ENCODE peak calls at places on chromosomes 16 and 17, in four cellular contexts. One of them, this sample, is unnamed.

GRCh38 chr16:66523861-66524354 is 26.0 kb downstream of the TK2 start:
- DNase-seq in H1: no peak
- DNase-seq in K562: no peak
- DNase-seq in HepG2: no peak
- DNase-seq in this sample: no peak

GRCh38 chr17:27381007-27381501 is 75.2 kb upstream of the KSR1 start:
- DNase-seq in K562: peak
- DNase-seq in HepG2: peak
- DNase-seq in H1: peak
- DNase-seq in this sample: peak

GRCh38 chr17:65279456-65279855 is 142.3 kb downstream of the RGS9 start:
- DNase-seq in HepG2: no peak
- DNase-seq in K562: no peak
- DNase-seq in H1: no peak
- DNase-seq in this sample: no peak

GRCh38 chr17:866568-867087 is 84.5 kb downstream of the MRM3 start:
- DNase-seq in HepG2: no peak
- DNase-seq in K562: no peak
- DNase-seq in H1: no peak
- DNase-seq in this sample: no peak

GRCh38 chr16:89918453-89919347 is at the start of gene MC1R:
- DNase-seq in H1: no peak
- DNase-seq in HepG2: peak
- DNase-seq in K562: peak
- DNase-seq in this sample: peak

GRCh38 chr16:49016461-49016860 is 265.2 kb downstream of the CBLN1 start:
- DNase-seq in HepG2: no peak
- DNase-seq in H1: no peak
- DNase-seq in K562: no peak
- DNase-seq in this sample: no peak

GRCh38 chr17:44840936-44841335 is 6.7 kb upstream of the HIGD1B start:
- DNase-seq in H1: no peak
- DNase-seq in HepG2: no peak
- DNase-seq in K562: no peak
- DNase-seq in this sample: no peak

GRCh38 chr17:49438885-49439284 is 24.2 kb upstream of the PHB1 start:
- DNase-seq in HepG2: no peak
- DNase-seq in H1: no peak
- DNase-seq in K562: no peak
- DNase-seq in this sample: no peak

GRCh38 chr16:76639685-76640289 is 362.6 kb downstream of the CNTNAP4 start:
- DNase-seq in H1: peak
- DNase-seq in K562: peak
- DNase-seq in HepG2: peak
- DNase-seq in this sample: peak

GRCh38 chr17:42106009-42106408 is 6.5 kb downstream of the DHX58 start:
- DNase-seq in HepG2: no peak
- DNase-seq in H1: no peak
- DNase-seq in K562: no peak
- DNase-seq in this sample: no peak

GRCh38 chr17:18257747-18258355 is 687 bp downstream of the FLII start:
- DNase-seq in K562: peak
- DNase-seq in H1: no peak
- DNase-seq in HepG2: peak
- DNase-seq in this sample: peak

GRCh38 chr16:86949116-86949515 is 368.1 kb downstream of the C16orf95 start:
- DNase-seq in H1: no peak
- DNase-seq in HepG2: no peak
- DNase-seq in K562: no peak
- DNase-seq in this sample: no peak

GRCh38 chr17:80195671-80196529 is 24.2 kb downstream of the SGSH start:
- DNase-seq in HepG2: peak
- DNase-seq in H1: no peak
- DNase-seq in K562: peak
- DNase-seq in this sample: no peak

GRCh38 chr17:82819015-82819414 is 20.8 kb downstream of the ZNF750 start:
- DNase-seq in K562: no peak
- DNase-seq in H1: no peak
- DNase-seq in HepG2: no peak
- DNase-seq in this sample: no peak

GRCh38 chr17:43917016-43917347 is 9.6 kb upstream of the MPP2 start:
- DNase-seq in K562: no peak
- DNase-seq in H1: no peak
- DNase-seq in HepG2: no peak
- DNase-seq in this sample: no peak

GRCh38 chr17:4818276-4818675 is 11.3 kb downstream of the PLD2 start:
- DNase-seq in HepG2: no peak
- DNase-seq in H1: no peak
- DNase-seq in K562: peak
- DNase-seq in this sample: no peak

GRCh38 chr17:80253631-80254395 is 6.8 kb upstream of the RNF213 start:
- DNase-seq in HepG2: no peak
- DNase-seq in K562: peak
- DNase-seq in H1: no peak
- DNase-seq in this sample: no peak

GRCh38 chr16:69762843-69763556 is 868 bp downstream of the WWP2 start:
- DNase-seq in HepG2: peak
- DNase-seq in H1: no peak
- DNase-seq in K562: peak
- DNase-seq in this sample: no peak

GRCh38 chr17:73411330-73411747 is 99.5 kb upstream of the CDC42EP4 start:
- DNase-seq in H1: no peak
- DNase-seq in HepG2: no peak
- DNase-seq in K562: no peak
- DNase-seq in this sample: no peak

GRCh38 chr17:61403846-61404701 is 4.4 kb downstream of the TBX2 start:
- DNase-seq in H1: no peak
- DNase-seq in K562: no peak
- DNase-seq in HepG2: no peak
- DNase-seq in this sample: no peak

GRCh38 chr17:751269-752001 is 629 bp downstream of the GEMIN4 start:
- DNase-seq in H1: no peak
- DNase-seq in HepG2: no peak
- DNase-seq in K562: peak
- DNase-seq in this sample: peak

GRCh38 chr16:17467923-17468540 is 2.7 kb downstream of the XYLT1 start:
- DNase-seq in HepG2: peak
- DNase-seq in K562: peak
- DNase-seq in H1: no peak
- DNase-seq in this sample: peak

GRCh38 chr16:67542464-67542863 is 13.8 kb downstream of the RIPOR1 start:
- DNase-seq in H1: no peak
- DNase-seq in HepG2: no peak
- DNase-seq in K562: peak
- DNase-seq in this sample: peak
- TF ChIP-seq PHF8 in H1: no peak
- TF ChIP-seq PHF8 in HepG2: no peak
- TF ChIP-seq PHF8 in K562: no peak
- TF ChIP-seq PHF8 in this sample: no peak

GRCh38 chr16:11029948-11030347 is 85.6 kb downstream of the CLEC16A start:
- DNase-seq in HepG2: no peak
- DNase-seq in K562: no peak
- DNase-seq in H1: no peak
- DNase-seq in this sample: no peak
- TF ChIP-seq PHF8 in HepG2: no peak
- TF ChIP-seq PHF8 in K562: no peak
- TF ChIP-seq PHF8 in H1: no peak
- TF ChIP-seq PHF8 in this sample: no peak

DNA sequence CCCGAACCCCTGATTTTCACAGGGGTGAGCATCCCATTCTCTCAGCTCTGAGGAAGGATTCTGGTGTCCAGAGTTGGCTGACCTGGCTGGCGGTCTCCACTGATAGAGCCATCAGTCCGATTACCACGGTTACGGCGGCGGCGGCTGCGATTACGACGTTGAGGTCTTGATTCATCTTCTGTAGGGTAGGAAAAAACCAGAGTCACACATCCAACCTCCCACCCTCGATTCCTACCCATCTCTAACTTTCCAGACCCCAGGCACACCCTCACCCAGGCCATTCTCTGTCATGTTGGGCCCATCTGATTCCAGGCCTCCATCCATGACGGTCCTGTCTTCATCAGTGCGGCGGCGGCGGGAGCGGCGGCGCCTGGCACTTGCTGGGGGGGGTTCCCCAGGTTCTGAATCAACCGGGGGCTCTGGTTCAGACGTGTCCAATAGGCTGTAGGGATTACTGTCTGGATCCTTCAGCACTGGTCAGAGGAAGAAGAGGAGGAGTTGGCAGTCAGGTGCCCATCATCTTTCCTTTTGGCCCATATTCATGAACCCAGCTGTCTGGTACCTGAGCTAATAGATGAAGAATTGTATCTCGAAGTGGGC is 2.6 kb upstream of the SOX15 start:
- DNase-seq in K562: no peak
- DNase-seq in H1: no peak
- DNase-seq in HepG2: no peak
- DNase-seq in this sample: no peak
- TF ChIP-seq PHF8 in K562: no peak
- TF ChIP-seq PHF8 in H1: no peak
- TF ChIP-seq PHF8 in HepG2: no peak
- TF ChIP-seq PHF8 in this sample: no peak

GRCh38 chr17:59651346-59651745 is 31.7 kb downstream of the CLTC start:
- DNase-seq in HepG2: no peak
- DNase-seq in K562: no peak
- DNase-seq in H1: no peak
- DNase-seq in this sample: no peak
- TF ChIP-seq PHF8 in HepG2: no peak
- TF ChIP-seq PHF8 in K562: no peak
- TF ChIP-seq PHF8 in H1: no peak
- TF ChIP-seq PHF8 in this sample: no peak

DNA sequence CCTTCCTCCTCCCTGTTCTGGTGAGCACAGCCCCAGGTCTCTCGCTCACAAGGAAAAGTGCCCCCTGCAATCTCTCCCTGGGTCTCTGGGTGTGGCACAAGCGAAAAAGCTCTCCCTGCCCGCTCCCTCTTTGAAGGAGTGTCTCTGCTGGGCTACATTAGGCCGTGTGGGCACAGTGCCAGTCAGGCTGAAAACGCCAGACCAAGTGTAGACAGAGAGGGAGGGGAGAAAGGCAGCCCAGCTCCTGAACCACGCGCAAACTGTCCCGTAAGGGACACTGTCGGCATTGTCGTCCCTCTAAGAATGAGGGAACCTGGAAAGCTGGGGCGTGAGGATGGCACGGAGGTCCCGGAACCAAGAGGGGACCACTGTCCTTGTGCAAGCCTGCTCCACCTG is 3.9 kb downstream of the SMIM5 start:
- DNase-seq in K562: no peak
- DNase-seq in HepG2: no peak
- DNase-seq in H1: no peak
- DNase-seq in this sample: no peak
- TF ChIP-seq PHF8 in K562: no peak
- TF ChIP-seq PHF8 in HepG2: no peak
- TF ChIP-seq PHF8 in H1: no peak
- TF ChIP-seq PHF8 in this sample: no peak

GRCh38 chr17:31903401-31903800 is 1.9 kb upstream of the UTP6 start:
- DNase-seq in HepG2: no peak
- DNase-seq in H1: no peak
- DNase-seq in K562: no peak
- DNase-seq in this sample: no peak
- TF ChIP-seq PHF8 in HepG2: no peak
- TF ChIP-seq PHF8 in H1: no peak
- TF ChIP-seq PHF8 in K562: no peak
- TF ChIP-seq PHF8 in this sample: no peak

GRCh38 chr16:73771676-73772075 is 524.9 kb upstream of the PSMD7 start:
- DNase-seq in HepG2: no peak
- DNase-seq in H1: no peak
- DNase-seq in K562: peak
- DNase-seq in this sample: no peak
- TF ChIP-seq PHF8 in HepG2: no peak
- TF ChIP-seq PHF8 in H1: no peak
- TF ChIP-seq PHF8 in K562: no peak
- TF ChIP-seq PHF8 in this sample: no peak

GRCh38 chr16:80258407-80258806 is 282.4 kb upstream of the DYNLRB2 start:
- DNase-seq in H1: no peak
- DNase-seq in K562: no peak
- DNase-seq in HepG2: no peak
- DNase-seq in this sample: no peak

GRCh38 chr16:80263848-80264694 is 276.7 kb upstream of the DYNLRB2 start:
- DNase-seq in HepG2: peak
- DNase-seq in K562: no peak
- DNase-seq in H1: no peak
- DNase-seq in this sample: no peak

GRCh38 chr16:80263181-80263823 is 277.5 kb upstream of the DYNLRB2 start:
- DNase-seq in H1: no peak
- DNase-seq in HepG2: no peak
- DNase-seq in K562: no peak
- DNase-seq in this sample: no peak

GRCh38 chr16:80259289-80259805 is 281.4 kb upstream of the DYNLRB2 start:
- DNase-seq in K562: no peak
- DNase-seq in H1: no peak
- DNase-seq in HepG2: no peak
- DNase-seq in this sample: no peak

GRCh38 chr16:80260906-80261311 is 279.9 kb upstream of the DYNLRB2 start:
- DNase-seq in K562: no peak
- DNase-seq in HepG2: no peak
- DNase-seq in H1: no peak
- DNase-seq in this sample: no peak
- TF ChIP-seq PHF8 in K562: no peak
- TF ChIP-seq PHF8 in HepG2: no peak
- TF ChIP-seq PHF8 in H1: no peak
- TF ChIP-seq PHF8 in this sample: no peak

This sample was measured in A549.